ENCODE peak calls at places on chromosome 13, in five cellular contexts. U is GM23338, Z is testis, J is retinal pigment epithelial cell, V is AG09309. N is an unnamed sample.

GRCh38 chr13:71865858-71866172 is 1.2 kb downstream of the DACH1 start:
- DNase-seq in U (peak; percentile 14), Z (no peak), J (no peak), V (no peak), N (peak; percentile 44)

GRCh38 chr13:37457594-37457993 is 141.0 kb downstream of the POSTN start:
- DNase-seq in U (no peak), Z (no peak), J (no peak), V (no peak), N (no peak)

GRCh38 chr13:80084086-80084676 is 256.7 kb downstream of the SPRY2 start:
- DNase-seq in U (peak; percentile 28), Z (no peak), J (peak; percentile 95), V (peak; percentile 94), N (no peak)

GRCh38 chr13:44101347-44102083 is 221.8 kb downstream of the LACC1 start:
- DNase-seq in U (no peak), Z (no peak), J (no peak), V (no peak), N (no peak)

GRCh38 chr13:106990594-106990993 is 422.7 kb upstream of the ARGLU1 start:
- DNase-seq in U (no peak), Z (no peak), J (no peak), V (no peak), N (no peak)

GRCh38 chr13:74966814-74967213 is 515.2 kb downstream of the TBC1D4 start:
- DNase-seq in U (no peak), Z (no peak), J (no peak), V (no peak), N (no peak)

GRCh38 chr13:103694033-103694432 is 627.8 kb upstream of the SLC10A2 start:
- DNase-seq in U (peak; percentile 51), Z (no peak), J (no peak), V (no peak), N (no peak)

GRCh38 chr13:97485328-97485727 is 51.4 kb downstream of the RAP2A start:
- DNase-seq in U (no peak), Z (no peak), J (no peak), V (no peak), N (no peak)

GRCh38 chr13:90239130-90239529 is 1108.4 kb upstream of the MIR17HG start:
- DNase-seq in U (no peak), Z (no peak), J (no peak), V (no peak), N (no peak)

GRCh38 chr13:48159436-48160225 is 64.7 kb upstream of the MED4 start:
- DNase-seq in U (no peak), Z (no peak), J (no peak), V (no peak), N (no peak)

GRCh38 chr13:19927117-19927734 is 31.3 kb upstream of the ZMYM2 start:
- DNase-seq in U (peak; percentile 50), Z (no peak), J (no peak), V (peak; percentile 1), N (no peak)

GRCh38 chr13:72716776-72717175 is 10.7 kb downstream of the MZT1 start:
- DNase-seq in U (no peak), Z (no peak), J (no peak), V (no peak), N (no peak)

GRCh38 chr13:87942204-87942603 is 271.0 kb downstream of the SLITRK5 start:
- DNase-seq in U (no peak), Z (no peak), J (no peak), V (no peak), N (no peak)

GRCh38 chr13:55410398-55411330 is 1730.1 kb upstream of the PRR20A start:
- DNase-seq in U (no peak), Z (no peak), J (no peak), V (no peak), N (no peak)

GRCh38 chr13:73983109-73983508 is 151.1 kb downstream of the KLF12 start:
- DNase-seq in U (no peak), Z (no peak), J (no peak), V (no peak), N (no peak)

GRCh38 chr13:34926513-34926912 is 15.6 kb upstream of the NBEA start:
- DNase-seq in U (peak; percentile 67), Z (no peak), J (no peak), V (no peak), N (no peak)

GRCh38 chr13:36131215-36131930 is at the start of gene DCLK1:
- DNase-seq in U (peak; percentile 87), Z (peak; percentile 67), J (no peak), V (no peak), N (no peak)

GRCh38 chr13:35700661-35701060 is 224.2 kb upstream of the MAB21L1 start:
- DNase-seq in U (no peak), Z (no peak), J (no peak), V (peak; percentile 58), N (no peak)

GRCh38 chr13:39037880-39038568 is at the start of the genes NHLRC3 and PROSER1:
- DNase-seq in U (peak; percentile 96), Z (peak; percentile 98), J (peak; percentile 93), V (peak; percentile 87), N (peak; percentile 78)

GRCh38 chr13:101527130-101527529 is 74.7 kb downstream of the ITGBL1 start:
- DNase-seq in U (no peak), Z (no peak), J (no peak), V (no peak), N (no peak)

GRCh38 chr13:72141845-72142470 is 275.0 kb upstream of the DACH1 start:
- DNase-seq in U (no peak), Z (no peak), J (peak; percentile 69), V (no peak), N (no peak)

GRCh38 chr13:30441304-30441703 is 19.0 kb downstream of the UBE2L5 start:
- DNase-seq in U (no peak), Z (no peak), J (no peak), V (no peak), N (no peak)

GRCh38 chr13:30446122-30446500 is 19.6 kb downstream of the HMGB1 start:
- DNase-seq in U (peak; percentile 55), Z (no peak), J (no peak), V (no peak), N (no peak)

GRCh38 chr13:30438286-30438685 is 16.0 kb downstream of the UBE2L5 start:
- DNase-seq in U (no peak), Z (no peak), J (no peak), V (no peak), N (no peak)

GRCh38 chr13:30443957-30444404 is 21.7 kb downstream of the UBE2L5 start:
- DNase-seq in U (no peak), Z (no peak), J (no peak), V (no peak), N (no peak)

GRCh38 chr13:30442854-30443379 is 20.6 kb downstream of the UBE2L5 start:
- DNase-seq in U (no peak), Z (no peak), J (no peak), V (no peak), N (no peak)
- TF ChIP-seq CTCF in U (no peak), Z (no peak), J (no peak), V (no peak), N (no peak)

GRCh38 chr13:40749327-40749726 is 21.7 kb downstream of the MRPS31 start:
- DNase-seq in U (no peak), Z (no peak), J (no peak), V (no peak), N (no peak)
- TF ChIP-seq CTCF in U (no peak), Z (no peak), J (peak; percentile 39), V (no peak), N (peak; percentile 16)

GRCh38 chr13:86608739-86609138 is 809.5 kb upstream of the SLITRK6 start:
- DNase-seq in U (no peak), Z (no peak), J (no peak), V (no peak), N (no peak)
- TF ChIP-seq CTCF in U (peak; percentile 28), Z (no peak), J (no peak), V (no peak), N (no peak)

GRCh38 chr13:83117046-83117445 is 765.2 kb downstream of the SLITRK1 start:
- DNase-seq in U (no peak), Z (no peak), J (no peak), V (no peak), N (no peak)
- TF ChIP-seq CTCF in U (no peak), Z (no peak), J (no peak), V (no peak), N (no peak)

N was measured in CD14-positive monocyte.